ENCODE peak calls at places on chromosomes 6 and 20, in eight cellular contexts. R, W, M, S, Y, J, X and C are unnamed samples.

GRCh38 chr6:146861716-146862115 is 262.9 kb downstream of the ADGB start:
- DNase-seq in R (no peak), W (no peak), M (no peak), S (no peak), Y (no peak), J (no peak), X (no peak), C (no peak)

GRCh38 chr20:19995220-19995863 is 21.8 kb upstream of the NAA20 start:
- DNase-seq in R (no peak), W (no peak), M (no peak), S (no peak), Y (peak), J (no peak), X (no peak), C (peak)

GRCh38 chr6:71496018-71496800 is 207.6 kb downstream of the OGFRL1 start:
- DNase-seq in R (no peak), W (no peak), M (no peak), S (no peak), Y (peak), J (no peak), X (no peak), C (no peak)

GRCh38 chr6:151025076-151025475 is 159.6 kb downstream of the MTHFD1L start:
- DNase-seq in R (no peak), W (no peak), M (no peak), S (no peak), Y (no peak), J (no peak), X (no peak), C (no peak)

GRCh38 chr6:7615611-7616383 is 25.8 kb downstream of the SNRNP48 start:
- DNase-seq in R (no peak), W (peak), M (no peak), S (peak), Y (peak), J (no peak), X (no peak), C (peak)

GRCh38 chr20:62636446-62636845 is 5.9 kb upstream of the SLCO4A1 start:
- DNase-seq in R (no peak), W (no peak), M (no peak), S (no peak), Y (peak), J (peak), X (no peak), C (no peak)

GRCh38 chr6:134035823-134036296 is 16.6 kb downstream of the SLC2A12 start:
- DNase-seq in R (no peak), W (no peak), M (no peak), S (no peak), Y (peak), J (no peak), X (no peak), C (no peak)

GRCh38 chr6:162053084-162053483 is 674.5 kb downstream of the PRKN start:
- DNase-seq in R (no peak), W (no peak), M (no peak), S (no peak), Y (no peak), J (no peak), X (no peak), C (no peak)

GRCh38 chr6:15389079-15389758 is 143.3 kb downstream of the JARID2 start:
- DNase-seq in R (no peak), W (no peak), M (peak), S (no peak), Y (no peak), J (no peak), X (no peak), C (no peak)

GRCh38 chr6:137736048-137736846 is 130.8 kb upstream of the TNFAIP3 start:
- DNase-seq in R (no peak), W (no peak), M (no peak), S (no peak), Y (peak), J (no peak), X (no peak), C (peak)

GRCh38 chr20:46423882-46424482 is 17.6 kb upstream of the ELMO2 start:
- DNase-seq in R (no peak), W (no peak), M (no peak), S (no peak), Y (no peak), J (no peak), X (no peak), C (no peak)

GRCh38 chr20:9400371-9401025 is 113.9 kb upstream of the LAMP5 start:
- DNase-seq in R (no peak), W (no peak), M (no peak), S (no peak), Y (no peak), J (no peak), X (no peak), C (no peak)

GRCh38 chr20:50385733-50386640 is 124.2 kb upstream of the PTPN1 start:
- DNase-seq in R (peak), W (no peak), M (no peak), S (no peak), Y (no peak), J (no peak), X (peak), C (peak)

GRCh38 chr6:13012271-13012670 is 295.7 kb downstream of the PHACTR1 start:
- DNase-seq in R (no peak), W (no peak), M (no peak), S (no peak), Y (no peak), J (no peak), X (no peak), C (no peak)

GRCh38 chr6:10598084-10598960 is 77.2 kb downstream of the GCNT2 start:
- DNase-seq in R (no peak), W (no peak), M (no peak), S (peak), Y (no peak), J (no peak), X (no peak), C (no peak)

GRCh38 chr6:125232466-125232865 is 69.3 kb downstream of the HDDC2 start:
- DNase-seq in R (no peak), W (no peak), M (no peak), S (no peak), Y (no peak), J (no peak), X (no peak), C (no peak)

GRCh38 chr20:49832632-49833327 is 20.2 kb downstream of the SLC9A8 start:
- DNase-seq in R (no peak), W (no peak), M (no peak), S (no peak), Y (peak), J (no peak), X (no peak), C (no peak)

GRCh38 chr20:5606347-5606746 is 143.9 kb upstream of the SHLD1 start:
- DNase-seq in R (no peak), W (no peak), M (no peak), S (no peak), Y (no peak), J (no peak), X (no peak), C (no peak)
- H3K4me3 ChIP-seq in R (no peak), W (no peak), M (no peak), S (no peak), Y (peak), J (peak), X (peak), C (no peak)

GRCh38 chr6:31267504-31268371 is 4.2 kb downstream of the HLA-C start:
- DNase-seq in R (no peak), W (no peak), M (no peak), S (no peak), Y (no peak), J (no peak), X (peak), C (no peak)

GRCh38 chr6:31270788-31271640 is 878 bp downstream of the HLA-C start:
- DNase-seq in R (peak), W (no peak), M (peak), S (peak), Y (peak), J (peak), X (peak), C (no peak)

GRCh38 chr6:31271641-31272357 is at the start of gene HLA-C:
- DNase-seq in R (peak), W (peak), M (peak), S (peak), Y (peak), J (peak), X (peak), C (peak)

GRCh38 chr6:31272431-31272830 is 539 bp upstream of the HLA-C start:
- DNase-seq in R (no peak), W (no peak), M (no peak), S (no peak), Y (peak), J (no peak), X (no peak), C (no peak)

GRCh38 chr6:31272856-31273626 is 1.1 kb upstream of the HLA-C start:
- DNase-seq in R (peak), W (no peak), M (no peak), S (no peak), Y (peak), J (no peak), X (no peak), C (no peak)
- H3K4me3 ChIP-seq in R (peak), W (no peak), M (peak), S (peak), Y (peak), J (peak), X (peak), C (no peak)

GRCh38 chr20:22383156-22383555 is 201.2 kb downstream of the FOXA2 start:
- DNase-seq in R (no peak), W (no peak), M (no peak), S (no peak), Y (no peak), J (no peak), X (no peak), C (no peak)
- H3K4me3 ChIP-seq in R (no peak), W (no peak), M (no peak), S (no peak), Y (no peak), J (no peak), X (no peak), C (no peak)

GRCh38 chr20:38730989-38731737 is 6.9 kb downstream of the SLC32A1 start:
- DNase-seq in R (peak), W (no peak), M (peak), S (peak), Y (peak), J (peak), X (peak), C (peak)
- H3K4me3 ChIP-seq in R (peak), W (peak), M (peak), S (peak), Y (peak), J (no peak), X (peak), C (peak)

GRCh38 chr20:24637941-24638340 is 168.5 kb downstream of the SYNDIG1 start:
- DNase-seq in R (peak), W (no peak), M (no peak), S (no peak), Y (no peak), J (no peak), X (no peak), C (no peak)
- H3K4me3 ChIP-seq in R (no peak), W (no peak), M (no peak), S (no peak), Y (no peak), J (no peak), X (no peak), C (no peak)